ENCODE peak calls at places on chromosomes 16 and 17, in seven cellular contexts. Z is IMR-90; D is hepatocyte; C is GM04504; J is stimulated activated CD4-positive, alpha-beta T cell treated with anti-CD3 and anti-CD28 coated beads, Interleukin-1b, Interleukin-23, amount 100 ng/mL, for 1 hour; O is activated naive CD4-positive, alpha-beta T cell treated with Interleukin-2 at 50 U/mL for 16 hours; T is left lung. P is an unnamed sample.

GRCh38 chr16:154223-155030 is 2.0 kb downstream of the HBZ start:
- DNase-seq in Z (peak; percentile 25), D (no peak), C (no peak), J (no peak), O (peak; percentile 14), T (no peak), P (no peak)

GRCh38 chr16:13510425-13511151 is 409.4 kb upstream of the ERCC4 start:
- DNase-seq in Z (no peak), D (no peak), C (no peak), J (no peak), O (no peak), T (no peak), P (no peak)

GRCh38 chr16:17138801-17139200 is 332.0 kb downstream of the XYLT1 start:
- DNase-seq in Z (peak; percentile 7), D (no peak), C (no peak), J (no peak), O (no peak), T (no peak), P (no peak)

GRCh38 chr17:47218896-47219430 is 9.8 kb downstream of the MYL4 start:
- DNase-seq in Z (no peak), D (no peak), C (no peak), J (no peak), O (no peak), T (no peak), P (no peak)

GRCh38 chr17:55584055-55584685 is 72.9 kb upstream of the SMIM36 start:
- DNase-seq in Z (peak; percentile 33), D (no peak), C (no peak), J (no peak), O (no peak), T (no peak), P (no peak)

GRCh38 chr16:30066882-30067583 is 1.5 kb downstream of the ALDOA start:
- DNase-seq in Z (no peak), D (no peak), C (no peak), J (no peak), O (no peak), T (no peak), P (peak; percentile 70)

GRCh38 chr17:9976283-9977009 is 71.4 kb upstream of the RCVRN start:
- DNase-seq in Z (no peak), D (no peak), C (no peak), J (no peak), O (no peak), T (no peak), P (no peak)

GRCh38 chr16:12062343-12063003 is 85.9 kb downstream of the SNX29 start:
- DNase-seq in Z (peak; percentile 72), D (no peak), C (peak; percentile 94), J (no peak), O (no peak), T (peak; percentile 87), P (no peak)

GRCh38 chr16:82263456-82264159 is 93.6 kb upstream of the MPHOSPH6 start:
- DNase-seq in Z (peak; percentile 51), D (peak; percentile 77), C (peak; percentile 14), J (no peak), O (peak; percentile 42), T (no peak), P (no peak)

GRCh38 chr17:27579897-27580321 is 51.1 kb upstream of the LGALS9 start:
- DNase-seq in Z (no peak), D (no peak), C (no peak), J (no peak), O (no peak), T (no peak), P (no peak)

GRCh38 chr17:35299108-35299507 is 56.2 kb downstream of the SLFN5 start:
- DNase-seq in Z (no peak), D (no peak), C (no peak), J (no peak), O (no peak), T (no peak), P (peak; percentile 80)

GRCh38 chr17:75785016-75785769 is 587 bp downstream of the UNK start:
- DNase-seq in Z (peak; percentile 86), D (peak; percentile 96), C (peak; percentile 77), J (peak; percentile 71), O (peak; percentile 90), T (peak; percentile 97), P (peak; percentile 94)

GRCh38 chr16:83951544-83951943 is 1.5 kb upstream of the OSGIN1 start:
- DNase-seq in Z (no peak), D (no peak), C (no peak), J (no peak), O (no peak), T (no peak), P (no peak)

GRCh38 chr16:88317619-88317977 is 65.2 kb upstream of the ZNF469 start:
- DNase-seq in Z (peak; percentile 55), D (no peak), C (peak; percentile 79), J (no peak), O (no peak), T (peak; percentile 39), P (no peak)

GRCh38 chr16:17724242-17724898 is 253.6 kb upstream of the XYLT1 start:
- DNase-seq in Z (peak; percentile 82), D (no peak), C (no peak), J (no peak), O (no peak), T (no peak), P (no peak)

GRCh38 chr16:81583893-81584705 is 139.5 kb downstream of the CMIP start:
- DNase-seq in Z (peak; percentile 82), D (no peak), C (no peak), J (no peak), O (no peak), T (no peak), P (no peak)

GRCh38 chr16:85424260-85425060 is 188.7 kb upstream of the GSE1 start:
- DNase-seq in Z (no peak), D (no peak), C (no peak), J (no peak), O (no peak), T (peak; percentile 75), P (peak; percentile 37)

GRCh38 chr17:17935321-17936271 is 36.6 kb downstream of the TOM1L2 start:
- DNase-seq in Z (peak; percentile 92), D (peak; percentile 76), C (peak; percentile 88), J (no peak), O (no peak), T (no peak), P (no peak)

P was measured in pancreas.